ENCODE peak calls at places on chromosomes 7 and 10, in eight cellular contexts. Z, F, Y, L, O, K, W and M are unnamed samples.

GRCh38 chr10:93267521-93267920 is 193.8 kb downstream of the CYP26A1 start:
- DNase-seq in K (no peak), W (no peak), F (no peak), L (no peak), O (no peak), Y (no peak), Z (no peak), M (no peak)

GRCh38 chr10:132684164-132684891 is 101.6 kb downstream of the NKX6-2 start:
- DNase-seq in O (no peak), W (no peak), K (peak; percentile 59), Y (no peak), L (no peak), F (peak; percentile 46), Z (no peak), M (no peak)

GRCh38 chr10:114576716-114577115 is 81.4 kb downstream of the ABLIM1 start:
- DNase-seq in W (no peak), O (no peak), K (peak; percentile 6), Z (no peak), L (no peak), F (no peak), Y (no peak), M (no peak)

GRCh38 chr10:96025566-96025965 is 17.8 kb upstream of the CCNJ start:
- DNase-seq in O (no peak), Z (peak; percentile 37), K (peak; percentile 6), F (peak; percentile 27), Y (no peak), W (no peak), L (no peak), M (no peak)

GRCh38 chr10:123904834-123905409 is 13.3 kb upstream of the CPXM2 start:
- DNase-seq in Y (no peak), Z (no peak), F (no peak), K (no peak), L (no peak), O (no peak), W (no peak), M (no peak)

GRCh38 chr7:15085361-15085760 is 182.8 kb upstream of the DGKB start:
- DNase-seq in Z (no peak), Y (no peak), L (no peak), F (no peak), K (no peak), W (no peak), O (no peak), M (no peak)

GRCh38 chr7:15309891-15310290 is 251.9 kb downstream of the AGMO start:
- DNase-seq in W (no peak), O (no peak), Z (no peak), K (peak; percentile 6), F (peak; percentile 87), L (no peak), Y (no peak), M (no peak)

GRCh38 chr7:11895352-11895751 is 63.4 kb upstream of the THSD7A start:
- DNase-seq in Y (no peak), Z (no peak), O (no peak), L (no peak), K (no peak), W (no peak), F (no peak), M (no peak)

GRCh38 chr7:133797818-133798485 is 329.2 kb upstream of the LRGUK start:
- DNase-seq in W (no peak), Y (no peak), L (no peak), K (peak; percentile 11), F (peak; percentile 53), Z (no peak), O (no peak), M (peak; percentile 18)

GRCh38 chr7:108135446-108136190 is 5.5 kb upstream of the LAMB4 start:
- DNase-seq in F (no peak), O (no peak), W (no peak), Y (no peak), K (no peak), Z (no peak), L (no peak), M (no peak)

GRCh38 chr10:112988839-112989406 is 38.9 kb downstream of the TCF7L2 start:
- DNase-seq in O (no peak), Y (no peak), L (no peak), Z (no peak), F (no peak), K (peak; percentile 96), W (peak; percentile 13), M (no peak)

GRCh38 chr10:4527281-4527960 is 298.6 kb upstream of the AKR1E2 start:
- DNase-seq in W (no peak), L (no peak), Z (no peak), F (peak; percentile 71), O (no peak), Y (no peak), K (peak; percentile 75), M (no peak)

GRCh38 chr10:95755511-95756004 is 405 bp upstream of the ENTPD1 start:
- DNase-seq in Z (peak; percentile 65), Y (peak; percentile 57), O (peak; percentile 48), W (no peak), L (no peak), F (no peak), K (no peak), M (no peak)

GRCh38 chr7:30907527-30908267 is 4.0 kb upstream of the AQP1 start:
- DNase-seq in K (no peak), Z (no peak), O (no peak), Y (no peak), W (no peak), L (no peak), F (peak; percentile 57), M (no peak)

GRCh38 chr7:78770422-78771410 is 682.8 kb downstream of the MAGI2 start:
- DNase-seq in K (no peak), L (no peak), Z (peak; percentile 19), F (peak; percentile 49), Y (no peak), W (peak; percentile 50), O (no peak), M (no peak)

GRCh38 chr10:37535459-37536246 is 321.8 kb downstream of the ZNF248 start:
- DNase-seq in Z (no peak), F (peak; percentile 9), L (no peak), W (peak; percentile 75), O (no peak), K (peak; percentile 11), Y (no peak), M (peak; percentile 16)

GRCh38 chr7:2566890-2567662 is 8.3 kb downstream of the IQCE start:
- DNase-seq in W (no peak), L (no peak), F (peak; percentile 32), Z (no peak), K (no peak), O (peak; percentile 60), Y (peak; percentile 20), M (no peak)

GRCh38 chr10:131058799-131059198 is 252.7 kb downstream of the TCERG1L start:
- DNase-seq in O (no peak), F (no peak), L (no peak), W (no peak), Z (no peak), K (no peak), Y (no peak), M (no peak)
- H3K9me3 ChIP-seq in O (no peaks in the 10 kb centered on the region), F (no peaks in the 10 kb centered on the region), L (no peaks in the 10 kb centered on the region), W (peaks cover 10% of the 10 kb centered on the region), Z (no peaks in the 10 kb centered on the region), K (peaks cover 21% of the 10 kb centered on the region), Y (no peaks in the 10 kb centered on the region), M (no peaks in the 10 kb centered on the region)

DNA sequence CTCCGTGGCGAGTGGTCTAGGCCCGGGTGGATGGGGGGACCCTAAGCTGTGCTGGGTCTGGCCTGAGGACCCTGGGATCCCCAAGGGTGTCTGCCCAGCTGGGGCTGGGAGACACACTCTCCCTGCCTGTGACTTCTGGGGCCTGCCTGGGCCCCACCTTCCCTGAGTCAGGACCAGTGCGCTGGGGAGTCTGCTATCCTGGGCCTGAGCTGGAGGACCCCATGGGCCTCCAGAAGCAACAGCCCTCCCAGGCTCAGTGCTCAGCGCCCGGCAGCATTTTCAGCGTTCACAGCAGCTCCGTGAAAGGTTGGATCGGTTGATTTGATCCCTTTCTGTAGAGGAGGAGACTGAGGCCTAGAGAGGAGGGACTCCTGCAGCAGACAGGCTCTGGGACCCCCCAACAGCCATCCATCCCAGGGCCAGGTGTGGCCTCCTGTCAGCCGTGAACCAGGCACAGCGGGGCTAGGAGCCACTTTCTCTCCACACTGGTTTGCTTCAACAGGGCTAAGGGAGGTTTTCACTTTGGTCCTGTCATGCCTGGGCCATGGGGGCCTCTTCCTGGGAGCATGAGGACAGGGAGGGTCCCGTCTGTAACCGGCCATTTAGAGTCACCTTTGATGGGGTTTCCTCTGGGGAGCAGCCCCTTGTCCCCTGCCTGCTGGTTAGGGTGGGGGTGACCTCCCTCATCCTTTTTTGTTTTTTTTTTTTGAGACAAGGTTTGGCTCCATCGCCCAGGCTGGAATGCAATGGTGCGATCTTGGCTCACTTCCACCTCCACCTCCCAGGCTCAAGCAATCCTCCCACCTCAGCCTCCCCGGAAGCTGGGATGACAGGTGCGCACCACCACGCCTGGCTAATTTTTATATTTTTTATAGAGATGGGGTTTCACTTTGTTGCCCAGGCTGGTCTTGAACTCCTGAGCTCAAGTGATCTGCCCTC is 12.4 kb downstream of the FOXL3 start:
- DNase-seq in K (no peak), O (no peak), F (no peak), Z (no peak), L (no peak), Y (no peak), W (no peak), M (no peak)
- H3K9me3 ChIP-seq in K (no peaks in the 10 kb centered on the region), O (no peaks in the 10 kb centered on the region), F (no peaks in the 10 kb centered on the region), Z (no peaks in the 10 kb centered on the region), L (no peaks in the 10 kb centered on the region), Y (no peaks in the 10 kb centered on the region), W (peaks cover under 1% of the 10 kb centered on the region), M (no peaks in the 10 kb centered on the region)

DNA sequence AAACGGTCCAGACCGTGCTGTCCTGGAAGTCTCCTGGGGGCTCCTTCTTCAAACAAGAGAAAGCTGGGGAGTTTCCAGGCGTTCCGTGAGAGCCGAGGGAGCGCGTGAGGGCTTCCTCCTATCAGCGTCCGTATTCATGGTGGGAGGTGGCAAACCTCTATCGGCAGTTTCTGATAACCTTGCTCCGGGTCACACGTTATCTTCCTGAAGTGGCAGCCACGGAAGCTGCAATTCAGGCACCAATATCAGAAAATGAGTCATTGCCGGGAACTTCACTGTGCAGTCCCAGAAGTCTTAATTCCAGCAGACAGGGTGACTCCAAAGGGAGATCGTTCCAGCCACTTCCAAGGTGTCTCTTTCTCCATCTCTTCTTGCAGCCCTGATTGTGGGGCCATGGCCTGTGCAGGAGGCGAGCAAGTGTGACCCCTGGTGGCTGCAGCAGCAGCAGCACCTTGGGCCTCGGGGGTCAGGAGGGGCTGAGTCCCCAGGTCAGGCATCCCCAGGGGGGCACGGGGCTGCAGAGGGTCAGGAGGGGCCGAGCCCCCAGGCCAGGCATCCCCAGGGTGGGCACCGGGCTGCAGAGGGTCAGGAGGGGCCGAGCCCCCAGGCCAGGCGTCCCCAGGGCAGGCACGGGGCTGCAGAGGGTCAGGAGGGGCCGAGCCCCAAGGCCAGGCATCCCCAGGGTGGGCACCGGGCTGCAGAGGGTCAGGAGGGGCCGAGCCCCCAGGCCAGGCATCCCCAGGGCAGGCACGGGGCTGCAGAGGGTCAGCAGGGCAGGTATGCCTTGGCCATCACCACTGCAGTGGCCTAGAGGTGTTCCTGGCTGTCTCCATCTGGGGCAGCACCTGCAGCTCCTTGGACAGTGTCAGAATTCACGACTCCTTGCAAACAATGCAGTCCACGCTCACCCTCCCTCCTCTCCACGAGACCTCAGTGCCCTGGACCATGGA is 538.7 kb downstream of the DNAJB6 start:
- DNase-seq in Y (no peak), W (peak; percentile 38), F (peak; percentile 3), Z (peak; percentile 79), K (no peak), L (no peak), O (no peak), M (peak; percentile 11)
- H3K9me3 ChIP-seq in Y (no peaks in the 10 kb centered on the region), W (no peaks in the 10 kb centered on the region), F (no peaks in the 10 kb centered on the region), Z (no peaks in the 10 kb centered on the region), K (peaks cover 30% of the 10 kb centered on the region), L (no peaks in the 10 kb centered on the region), O (no peaks in the 10 kb centered on the region), M (no peaks in the 10 kb centered on the region)

DNA sequence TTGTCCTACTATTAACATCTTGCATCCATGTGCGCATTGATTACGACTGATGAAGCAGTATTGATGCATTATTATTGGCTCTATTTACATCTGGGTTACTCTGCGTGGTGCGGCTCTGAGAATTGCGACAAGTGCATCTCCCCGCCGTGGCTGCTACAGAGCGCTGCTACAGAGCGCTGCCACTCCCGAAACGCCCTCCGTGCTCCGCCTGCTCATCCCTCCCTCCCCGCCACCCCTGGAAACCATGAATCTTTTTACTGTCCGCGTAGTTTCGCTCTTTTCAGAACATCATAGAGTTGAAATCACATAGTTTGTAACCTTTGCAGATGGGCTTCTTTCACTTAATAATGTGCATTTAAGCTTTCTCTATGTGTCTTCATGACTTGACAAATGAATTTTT is 74.1 kb downstream of the ADARB2 start:
- DNase-seq in W (no peak), L (no peak), Y (no peak), K (no peak), F (no peak), Z (no peak), O (no peak), M (no peak)
- H3K9me3 ChIP-seq in W (peaks cover 11% of the 10 kb centered on the region), L (no peaks in the 10 kb centered on the region), Y (no peaks in the 10 kb centered on the region), K (peaks cover 32% of the 10 kb centered on the region), F (no peaks in the 10 kb centered on the region), Z (no peaks in the 10 kb centered on the region), O (no peaks in the 10 kb centered on the region), M (no peaks in the 10 kb centered on the region)